ENCODE peak calls at places on chromosomes 7 and 10, in eight cellular contexts. One of them, this sample, is unnamed.

GRCh38 chr10:66827353-66827752 is 98.5 kb upstream of the LRRTM3 start:
- DNase-seq in activated T-helper 1 cell treated with anti-CD3 and anti-CD28 coated beads, Interleukin-12 subunit alpha, Interleukin-12 subunit beta, Interleukin-2, Interleukin-4 antibody, amounts not matched to agents 30 ng/mL and 10 ng/mL and 1 ng/mL, durations not matched to agents 14 hours and 24 hours and 36 hours: no peak
- DNase-seq in hypothalamus: no peak
- DNase-seq in endothelial cell of umbilical vein: no peak
- DNase-seq in effector CD4-positive, alpha-beta T cell: no peak
- DNase-seq in stimulated activated CD8-positive, alpha-beta memory T cell treated with anti-CD3 and anti-CD28 coated beads, Interleukin-15, amount 100 ng/mL, for 4 hours: no peak
- DNase-seq in G401: no peak
- DNase-seq in amygdala: no peak
- DNase-seq in this sample: no peak

GRCh38 chr7:39565538-39565937 is 666 bp upstream of the YAE1 start:
- DNase-seq in activated T-helper 1 cell treated with anti-CD3 and anti-CD28 coated beads, Interleukin-12 subunit alpha, Interleukin-12 subunit beta, Interleukin-2, Interleukin-4 antibody, amounts not matched to agents 30 ng/mL and 10 ng/mL and 1 ng/mL, durations not matched to agents 14 hours and 24 hours and 36 hours: no peak
- DNase-seq in G401: no peak
- DNase-seq in amygdala: no peak
- DNase-seq in effector CD4-positive, alpha-beta T cell: no peak
- DNase-seq in endothelial cell of umbilical vein: peak; percentile 9
- DNase-seq in stimulated activated CD8-positive, alpha-beta memory T cell treated with anti-CD3 and anti-CD28 coated beads, Interleukin-15, amount 100 ng/mL, for 4 hours: no peak
- DNase-seq in hypothalamus: no peak
- DNase-seq in this sample: no peak

GRCh38 chr10:20040012-20040411 is 223.8 kb downstream of the PLXDC2 start:
- DNase-seq in activated T-helper 1 cell treated with anti-CD3 and anti-CD28 coated beads, Interleukin-12 subunit alpha, Interleukin-12 subunit beta, Interleukin-2, Interleukin-4 antibody, amounts not matched to agents 30 ng/mL and 10 ng/mL and 1 ng/mL, durations not matched to agents 14 hours and 24 hours and 36 hours: no peak
- DNase-seq in G401: no peak
- DNase-seq in hypothalamus: no peak
- DNase-seq in amygdala: no peak
- DNase-seq in endothelial cell of umbilical vein: no peak
- DNase-seq in stimulated activated CD8-positive, alpha-beta memory T cell treated with anti-CD3 and anti-CD28 coated beads, Interleukin-15, amount 100 ng/mL, for 4 hours: no peak
- DNase-seq in effector CD4-positive, alpha-beta T cell: no peak
- DNase-seq in this sample: no peak

GRCh38 chr10:7054915-7055314 is 355.9 kb downstream of the SFMBT2 start:
- DNase-seq in amygdala: no peak
- DNase-seq in endothelial cell of umbilical vein: no peak
- DNase-seq in activated T-helper 1 cell treated with anti-CD3 and anti-CD28 coated beads, Interleukin-12 subunit alpha, Interleukin-12 subunit beta, Interleukin-2, Interleukin-4 antibody, amounts not matched to agents 30 ng/mL and 10 ng/mL and 1 ng/mL, durations not matched to agents 14 hours and 24 hours and 36 hours: no peak
- DNase-seq in hypothalamus: no peak
- DNase-seq in effector CD4-positive, alpha-beta T cell: no peak
- DNase-seq in G401: no peak
- DNase-seq in stimulated activated CD8-positive, alpha-beta memory T cell treated with anti-CD3 and anti-CD28 coated beads, Interleukin-15, amount 100 ng/mL, for 4 hours: no peak
- DNase-seq in this sample: no peak

GRCh38 chr10:7986851-7987250 is 67.6 kb upstream of the GATA3 start:
- DNase-seq in G401: no peak
- DNase-seq in hypothalamus: no peak
- DNase-seq in activated T-helper 1 cell treated with anti-CD3 and anti-CD28 coated beads, Interleukin-12 subunit alpha, Interleukin-12 subunit beta, Interleukin-2, Interleukin-4 antibody, amounts not matched to agents 30 ng/mL and 10 ng/mL and 1 ng/mL, durations not matched to agents 14 hours and 24 hours and 36 hours: no peak
- DNase-seq in stimulated activated CD8-positive, alpha-beta memory T cell treated with anti-CD3 and anti-CD28 coated beads, Interleukin-15, amount 100 ng/mL, for 4 hours: no peak
- DNase-seq in amygdala: no peak
- DNase-seq in endothelial cell of umbilical vein: no peak
- DNase-seq in effector CD4-positive, alpha-beta T cell: no peak
- DNase-seq in this sample: no peak

GRCh38 chr10:128474571-128474970 is 348.3 kb upstream of the MKI67 start:
- DNase-seq in hypothalamus: no peak
- DNase-seq in endothelial cell of umbilical vein: no peak
- DNase-seq in stimulated activated CD8-positive, alpha-beta memory T cell treated with anti-CD3 and anti-CD28 coated beads, Interleukin-15, amount 100 ng/mL, for 4 hours: no peak
- DNase-seq in effector CD4-positive, alpha-beta T cell: no peak
- DNase-seq in amygdala: no peak
- DNase-seq in activated T-helper 1 cell treated with anti-CD3 and anti-CD28 coated beads, Interleukin-12 subunit alpha, Interleukin-12 subunit beta, Interleukin-2, Interleukin-4 antibody, amounts not matched to agents 30 ng/mL and 10 ng/mL and 1 ng/mL, durations not matched to agents 14 hours and 24 hours and 36 hours: no peak
- DNase-seq in G401: no peak
- DNase-seq in this sample: no peak

GRCh38 chr10:124164252-124164651 is 70.9 kb upstream of the CHST15 start:
- DNase-seq in effector CD4-positive, alpha-beta T cell: no peak
- DNase-seq in hypothalamus: no peak
- DNase-seq in amygdala: no peak
- DNase-seq in stimulated activated CD8-positive, alpha-beta memory T cell treated with anti-CD3 and anti-CD28 coated beads, Interleukin-15, amount 100 ng/mL, for 4 hours: no peak
- DNase-seq in activated T-helper 1 cell treated with anti-CD3 and anti-CD28 coated beads, Interleukin-12 subunit alpha, Interleukin-12 subunit beta, Interleukin-2, Interleukin-4 antibody, amounts not matched to agents 30 ng/mL and 10 ng/mL and 1 ng/mL, durations not matched to agents 14 hours and 24 hours and 36 hours: no peak
- DNase-seq in endothelial cell of umbilical vein: no peak
- DNase-seq in G401: no peak
- DNase-seq in this sample: no peak

GRCh38 chr10:101241840-101242707 is 12.8 kb upstream of the LBX1 start:
- DNase-seq in G401: peak; percentile 83
- DNase-seq in effector CD4-positive, alpha-beta T cell: no peak
- DNase-seq in amygdala: no peak
- DNase-seq in activated T-helper 1 cell treated with anti-CD3 and anti-CD28 coated beads, Interleukin-12 subunit alpha, Interleukin-12 subunit beta, Interleukin-2, Interleukin-4 antibody, amounts not matched to agents 30 ng/mL and 10 ng/mL and 1 ng/mL, durations not matched to agents 14 hours and 24 hours and 36 hours: no peak
- DNase-seq in endothelial cell of umbilical vein: no peak
- DNase-seq in hypothalamus: no peak
- DNase-seq in stimulated activated CD8-positive, alpha-beta memory T cell treated with anti-CD3 and anti-CD28 coated beads, Interleukin-15, amount 100 ng/mL, for 4 hours: no peak
- DNase-seq in this sample: no peak

GRCh38 chr10:131885391-131886165 is 15.2 kb upstream of the PPP2R2D start:
- DNase-seq in activated T-helper 1 cell treated with anti-CD3 and anti-CD28 coated beads, Interleukin-12 subunit alpha, Interleukin-12 subunit beta, Interleukin-2, Interleukin-4 antibody, amounts not matched to agents 30 ng/mL and 10 ng/mL and 1 ng/mL, durations not matched to agents 14 hours and 24 hours and 36 hours: peak; percentile 73
- DNase-seq in effector CD4-positive, alpha-beta T cell: peak; percentile 78
- DNase-seq in G401: peak; percentile 72
- DNase-seq in hypothalamus: peak; percentile 26
- DNase-seq in stimulated activated CD8-positive, alpha-beta memory T cell treated with anti-CD3 and anti-CD28 coated beads, Interleukin-15, amount 100 ng/mL, for 4 hours: peak; percentile 62
- DNase-seq in amygdala: peak; percentile 22
- DNase-seq in endothelial cell of umbilical vein: peak; percentile 65
- DNase-seq in this sample: peak; percentile 72

GRCh38 chr7:56493196-56493595 is 377.0 kb upstream of the NUPR2 start:
- DNase-seq in amygdala: no peak
- DNase-seq in activated T-helper 1 cell treated with anti-CD3 and anti-CD28 coated beads, Interleukin-12 subunit alpha, Interleukin-12 subunit beta, Interleukin-2, Interleukin-4 antibody, amounts not matched to agents 30 ng/mL and 10 ng/mL and 1 ng/mL, durations not matched to agents 14 hours and 24 hours and 36 hours: no peak
- DNase-seq in G401: no peak
- DNase-seq in stimulated activated CD8-positive, alpha-beta memory T cell treated with anti-CD3 and anti-CD28 coated beads, Interleukin-15, amount 100 ng/mL, for 4 hours: no peak
- DNase-seq in hypothalamus: no peak
- DNase-seq in effector CD4-positive, alpha-beta T cell: no peak
- DNase-seq in endothelial cell of umbilical vein: no peak
- DNase-seq in this sample: no peak

GRCh38 chr7:139995034-139995915 is 67.5 kb downstream of the PARP12 start:
- DNase-seq in endothelial cell of umbilical vein: no peak
- DNase-seq in G401: no peak
- DNase-seq in effector CD4-positive, alpha-beta T cell: no peak
- DNase-seq in stimulated activated CD8-positive, alpha-beta memory T cell treated with anti-CD3 and anti-CD28 coated beads, Interleukin-15, amount 100 ng/mL, for 4 hours: no peak
- DNase-seq in amygdala: peak; percentile 15
- DNase-seq in hypothalamus: peak; percentile 47
- DNase-seq in activated T-helper 1 cell treated with anti-CD3 and anti-CD28 coated beads, Interleukin-12 subunit alpha, Interleukin-12 subunit beta, Interleukin-2, Interleukin-4 antibody, amounts not matched to agents 30 ng/mL and 10 ng/mL and 1 ng/mL, durations not matched to agents 14 hours and 24 hours and 36 hours: no peak
- DNase-seq in this sample: peak; percentile 47

GRCh38 chr10:94172332-94172731 is 178.6 kb downstream of the PLCE1 start:
- DNase-seq in stimulated activated CD8-positive, alpha-beta memory T cell treated with anti-CD3 and anti-CD28 coated beads, Interleukin-15, amount 100 ng/mL, for 4 hours: no peak
- DNase-seq in hypothalamus: no peak
- DNase-seq in amygdala: no peak
- DNase-seq in effector CD4-positive, alpha-beta T cell: no peak
- DNase-seq in G401: no peak
- DNase-seq in activated T-helper 1 cell treated with anti-CD3 and anti-CD28 coated beads, Interleukin-12 subunit alpha, Interleukin-12 subunit beta, Interleukin-2, Interleukin-4 antibody, amounts not matched to agents 30 ng/mL and 10 ng/mL and 1 ng/mL, durations not matched to agents 14 hours and 24 hours and 36 hours: no peak
- DNase-seq in endothelial cell of umbilical vein: no peak
- DNase-seq in this sample: no peak

GRCh38 chr10:99926925-99927718 is 82.6 kb downstream of the DNMBP start:
- DNase-seq in effector CD4-positive, alpha-beta T cell: no peak
- DNase-seq in hypothalamus: no peak
- DNase-seq in activated T-helper 1 cell treated with anti-CD3 and anti-CD28 coated beads, Interleukin-12 subunit alpha, Interleukin-12 subunit beta, Interleukin-2, Interleukin-4 antibody, amounts not matched to agents 30 ng/mL and 10 ng/mL and 1 ng/mL, durations not matched to agents 14 hours and 24 hours and 36 hours: no peak
- DNase-seq in amygdala: no peak
- DNase-seq in stimulated activated CD8-positive, alpha-beta memory T cell treated with anti-CD3 and anti-CD28 coated beads, Interleukin-15, amount 100 ng/mL, for 4 hours: no peak
- DNase-seq in endothelial cell of umbilical vein: peak; percentile 91
- DNase-seq in G401: peak; percentile 30
- DNase-seq in this sample: peak; percentile 61

GRCh38 chr10:77849039-77849664 is 77.4 kb downstream of the DLG5 start:
- DNase-seq in G401: no peak
- DNase-seq in amygdala: no peak
- DNase-seq in endothelial cell of umbilical vein: no peak
- DNase-seq in hypothalamus: no peak
- DNase-seq in activated T-helper 1 cell treated with anti-CD3 and anti-CD28 coated beads, Interleukin-12 subunit alpha, Interleukin-12 subunit beta, Interleukin-2, Interleukin-4 antibody, amounts not matched to agents 30 ng/mL and 10 ng/mL and 1 ng/mL, durations not matched to agents 14 hours and 24 hours and 36 hours: no peak
- DNase-seq in effector CD4-positive, alpha-beta T cell: no peak
- DNase-seq in stimulated activated CD8-positive, alpha-beta memory T cell treated with anti-CD3 and anti-CD28 coated beads, Interleukin-15, amount 100 ng/mL, for 4 hours: no peak
- DNase-seq in this sample: no peak

GRCh38 chr10:90787906-90788491 is 69.8 kb downstream of the HTR7 start:
- DNase-seq in activated T-helper 1 cell treated with anti-CD3 and anti-CD28 coated beads, Interleukin-12 subunit alpha, Interleukin-12 subunit beta, Interleukin-2, Interleukin-4 antibody, amounts not matched to agents 30 ng/mL and 10 ng/mL and 1 ng/mL, durations not matched to agents 14 hours and 24 hours and 36 hours: no peak
- DNase-seq in hypothalamus: no peak
- DNase-seq in G401: peak; percentile 11
- DNase-seq in effector CD4-positive, alpha-beta T cell: no peak
- DNase-seq in amygdala: no peak
- DNase-seq in stimulated activated CD8-positive, alpha-beta memory T cell treated with anti-CD3 and anti-CD28 coated beads, Interleukin-15, amount 100 ng/mL, for 4 hours: no peak
- DNase-seq in endothelial cell of umbilical vein: peak; percentile 47
- DNase-seq in this sample: peak; percentile 59

GRCh38 chr7:142002179-142002578 is 6.5 kb downstream of the MGAM start:
- DNase-seq in effector CD4-positive, alpha-beta T cell: no peak
- DNase-seq in activated T-helper 1 cell treated with anti-CD3 and anti-CD28 coated beads, Interleukin-12 subunit alpha, Interleukin-12 subunit beta, Interleukin-2, Interleukin-4 antibody, amounts not matched to agents 30 ng/mL and 10 ng/mL and 1 ng/mL, durations not matched to agents 14 hours and 24 hours and 36 hours: no peak
- DNase-seq in amygdala: no peak
- DNase-seq in G401: no peak
- DNase-seq in hypothalamus: no peak
- DNase-seq in stimulated activated CD8-positive, alpha-beta memory T cell treated with anti-CD3 and anti-CD28 coated beads, Interleukin-15, amount 100 ng/mL, for 4 hours: no peak
- DNase-seq in endothelial cell of umbilical vein: no peak
- DNase-seq in this sample: no peak

GRCh38 chr7:114857605-114858004 is 64.3 kb upstream of the MDFIC start:
- DNase-seq in activated T-helper 1 cell treated with anti-CD3 and anti-CD28 coated beads, Interleukin-12 subunit alpha, Interleukin-12 subunit beta, Interleukin-2, Interleukin-4 antibody, amounts not matched to agents 30 ng/mL and 10 ng/mL and 1 ng/mL, durations not matched to agents 14 hours and 24 hours and 36 hours: no peak
- DNase-seq in endothelial cell of umbilical vein: no peak
- DNase-seq in amygdala: no peak
- DNase-seq in hypothalamus: no peak
- DNase-seq in effector CD4-positive, alpha-beta T cell: no peak
- DNase-seq in G401: no peak
- DNase-seq in stimulated activated CD8-positive, alpha-beta memory T cell treated with anti-CD3 and anti-CD28 coated beads, Interleukin-15, amount 100 ng/mL, for 4 hours: no peak
- DNase-seq in this sample: no peak

GRCh38 chr7:108078156-108078781 is 51.9 kb downstream of the LAMB4 start:
- DNase-seq in stimulated activated CD8-positive, alpha-beta memory T cell treated with anti-CD3 and anti-CD28 coated beads, Interleukin-15, amount 100 ng/mL, for 4 hours: no peak
- DNase-seq in activated T-helper 1 cell treated with anti-CD3 and anti-CD28 coated beads, Interleukin-12 subunit alpha, Interleukin-12 subunit beta, Interleukin-2, Interleukin-4 antibody, amounts not matched to agents 30 ng/mL and 10 ng/mL and 1 ng/mL, durations not matched to agents 14 hours and 24 hours and 36 hours: no peak
- DNase-seq in hypothalamus: no peak
- DNase-seq in G401: no peak
- DNase-seq in effector CD4-positive, alpha-beta T cell: no peak
- DNase-seq in amygdala: no peak
- DNase-seq in endothelial cell of umbilical vein: peak; percentile 30
- DNase-seq in this sample: no peak

GRCh38 chr7:127938588-127938987 is 92.6 kb downstream of the LRRC4 start:
- DNase-seq in stimulated activated CD8-positive, alpha-beta memory T cell treated with anti-CD3 and anti-CD28 coated beads, Interleukin-15, amount 100 ng/mL, for 4 hours: no peak
- DNase-seq in hypothalamus: no peak
- DNase-seq in endothelial cell of umbilical vein: no peak
- DNase-seq in effector CD4-positive, alpha-beta T cell: no peak
- DNase-seq in activated T-helper 1 cell treated with anti-CD3 and anti-CD28 coated beads, Interleukin-12 subunit alpha, Interleukin-12 subunit beta, Interleukin-2, Interleukin-4 antibody, amounts not matched to agents 30 ng/mL and 10 ng/mL and 1 ng/mL, durations not matched to agents 14 hours and 24 hours and 36 hours: no peak
- DNase-seq in G401: peak; percentile 38
- DNase-seq in amygdala: no peak
- DNase-seq in this sample: no peak

GRCh38 chr7:2629740-2630681 is 1.8 kb upstream of the TTYH3 start:
- DNase-seq in activated T-helper 1 cell treated with anti-CD3 and anti-CD28 coated beads, Interleukin-12 subunit alpha, Interleukin-12 subunit beta, Interleukin-2, Interleukin-4 antibody, amounts not matched to agents 30 ng/mL and 10 ng/mL and 1 ng/mL, durations not matched to agents 14 hours and 24 hours and 36 hours: no peak
- DNase-seq in effector CD4-positive, alpha-beta T cell: no peak
- DNase-seq in stimulated activated CD8-positive, alpha-beta memory T cell treated with anti-CD3 and anti-CD28 coated beads, Interleukin-15, amount 100 ng/mL, for 4 hours: no peak
- DNase-seq in amygdala: no peak
- DNase-seq in G401: peak; percentile 96
- DNase-seq in endothelial cell of umbilical vein: no peak
- DNase-seq in hypothalamus: no peak
- DNase-seq in this sample: no peak

GRCh38 chr10:114577133-114577532 is 80.9 kb downstream of the ABLIM1 start:
- DNase-seq in amygdala: no peak
- DNase-seq in stimulated activated CD8-positive, alpha-beta memory T cell treated with anti-CD3 and anti-CD28 coated beads, Interleukin-15, amount 100 ng/mL, for 4 hours: no peak
- DNase-seq in hypothalamus: no peak
- DNase-seq in effector CD4-positive, alpha-beta T cell: no peak
- DNase-seq in activated T-helper 1 cell treated with anti-CD3 and anti-CD28 coated beads, Interleukin-12 subunit alpha, Interleukin-12 subunit beta, Interleukin-2, Interleukin-4 antibody, amounts not matched to agents 30 ng/mL and 10 ng/mL and 1 ng/mL, durations not matched to agents 14 hours and 24 hours and 36 hours: no peak
- DNase-seq in G401: peak; percentile 62
- DNase-seq in endothelial cell of umbilical vein: peak; percentile 88
- DNase-seq in this sample: no peak

GRCh38 chr7:73448609-73449008 is 15.0 kb downstream of the FZD9 start:
- DNase-seq in effector CD4-positive, alpha-beta T cell: no peak
- DNase-seq in hypothalamus: no peak
- DNase-seq in activated T-helper 1 cell treated with anti-CD3 and anti-CD28 coated beads, Interleukin-12 subunit alpha, Interleukin-12 subunit beta, Interleukin-2, Interleukin-4 antibody, amounts not matched to agents 30 ng/mL and 10 ng/mL and 1 ng/mL, durations not matched to agents 14 hours and 24 hours and 36 hours: no peak
- DNase-seq in amygdala: no peak
- DNase-seq in endothelial cell of umbilical vein: no peak
- DNase-seq in G401: no peak
- DNase-seq in stimulated activated CD8-positive, alpha-beta memory T cell treated with anti-CD3 and anti-CD28 coated beads, Interleukin-15, amount 100 ng/mL, for 4 hours: no peak
- DNase-seq in this sample: no peak

GRCh38 chr10:114327537-114328277 is 76.6 kb downstream of the AFAP1L2 start:
- DNase-seq in amygdala: no peak
- DNase-seq in activated T-helper 1 cell treated with anti-CD3 and anti-CD28 coated beads, Interleukin-12 subunit alpha, Interleukin-12 subunit beta, Interleukin-2, Interleukin-4 antibody, amounts not matched to agents 30 ng/mL and 10 ng/mL and 1 ng/mL, durations not matched to agents 14 hours and 24 hours and 36 hours: no peak
- DNase-seq in effector CD4-positive, alpha-beta T cell: no peak
- DNase-seq in endothelial cell of umbilical vein: no peak
- DNase-seq in G401: no peak
- DNase-seq in hypothalamus: no peak
- DNase-seq in stimulated activated CD8-positive, alpha-beta memory T cell treated with anti-CD3 and anti-CD28 coated beads, Interleukin-15, amount 100 ng/mL, for 4 hours: no peak
- DNase-seq in this sample: no peak

GRCh38 chr7:2572101-2572842 is 13.5 kb downstream of the IQCE start:
- DNase-seq in G401: no peak
- DNase-seq in stimulated activated CD8-positive, alpha-beta memory T cell treated with anti-CD3 and anti-CD28 coated beads, Interleukin-15, amount 100 ng/mL, for 4 hours: no peak
- DNase-seq in amygdala: no peak
- DNase-seq in hypothalamus: no peak
- DNase-seq in activated T-helper 1 cell treated with anti-CD3 and anti-CD28 coated beads, Interleukin-12 subunit alpha, Interleukin-12 subunit beta, Interleukin-2, Interleukin-4 antibody, amounts not matched to agents 30 ng/mL and 10 ng/mL and 1 ng/mL, durations not matched to agents 14 hours and 24 hours and 36 hours: no peak
- DNase-seq in endothelial cell of umbilical vein: no peak
- DNase-seq in effector CD4-positive, alpha-beta T cell: no peak
- DNase-seq in this sample: peak; percentile 88

GRCh38 chr7:151697515-151697895 is 177.8 kb upstream of the RHEB start:
- DNase-seq in endothelial cell of umbilical vein: no peak
- DNase-seq in amygdala: no peak
- DNase-seq in effector CD4-positive, alpha-beta T cell: no peak
- DNase-seq in stimulated activated CD8-positive, alpha-beta memory T cell treated with anti-CD3 and anti-CD28 coated beads, Interleukin-15, amount 100 ng/mL, for 4 hours: no peak
- DNase-seq in hypothalamus: no peak
- DNase-seq in activated T-helper 1 cell treated with anti-CD3 and anti-CD28 coated beads, Interleukin-12 subunit alpha, Interleukin-12 subunit beta, Interleukin-2, Interleukin-4 antibody, amounts not matched to agents 30 ng/mL and 10 ng/mL and 1 ng/mL, durations not matched to agents 14 hours and 24 hours and 36 hours: no peak
- DNase-seq in G401: no peak
- DNase-seq in this sample: no peak

GRCh38 chr7:74606101-74606908 is 51.2 kb upstream of the GTF2I start:
- DNase-seq in effector CD4-positive, alpha-beta T cell: peak; percentile 15
- DNase-seq in amygdala: no peak
- DNase-seq in endothelial cell of umbilical vein: peak; percentile 24
- DNase-seq in activated T-helper 1 cell treated with anti-CD3 and anti-CD28 coated beads, Interleukin-12 subunit alpha, Interleukin-12 subunit beta, Interleukin-2, Interleukin-4 antibody, amounts not matched to agents 30 ng/mL and 10 ng/mL and 1 ng/mL, durations not matched to agents 14 hours and 24 hours and 36 hours: no peak
- DNase-seq in stimulated activated CD8-positive, alpha-beta memory T cell treated with anti-CD3 and anti-CD28 coated beads, Interleukin-15, amount 100 ng/mL, for 4 hours: peak; percentile 24
- DNase-seq in hypothalamus: no peak
- DNase-seq in G401: peak; percentile 58
- DNase-seq in this sample: peak; percentile 40

GRCh38 chr7:23347007-23347681 is 48.0 kb downstream of the MALSU1 start:
- DNase-seq in endothelial cell of umbilical vein: peak; percentile 37
- DNase-seq in effector CD4-positive, alpha-beta T cell: no peak
- DNase-seq in amygdala: no peak
- DNase-seq in activated T-helper 1 cell treated with anti-CD3 and anti-CD28 coated beads, Interleukin-12 subunit alpha, Interleukin-12 subunit beta, Interleukin-2, Interleukin-4 antibody, amounts not matched to agents 30 ng/mL and 10 ng/mL and 1 ng/mL, durations not matched to agents 14 hours and 24 hours and 36 hours: no peak
- DNase-seq in stimulated activated CD8-positive, alpha-beta memory T cell treated with anti-CD3 and anti-CD28 coated beads, Interleukin-15, amount 100 ng/mL, for 4 hours: no peak
- DNase-seq in G401: no peak
- DNase-seq in hypothalamus: no peak
- DNase-seq in this sample: no peak

This sample was measured in head of caudate nucleus.